ENCODE peak calls at places on chromosomes 12 and 14, in five cellular contexts. O is GM23338, P is prostate gland, D is HepG2, K is HCT116. X is an unnamed sample.

GRCh38 chr12:121799175-121799841 is 4.5 kb upstream of the SETD1B start:
- DNase-seq in O (peak; percentile 61), P (peak; percentile 84), D (peak; percentile 77), K (peak; percentile 75), X (peak; percentile 81)

GRCh38 chr12:56332512-56333196 is 1.1 kb downstream of the PAN2 start:
- DNase-seq in O (no peak), P (no peak), D (no peak), K (no peak), X (no peak)

GRCh38 chr12:3216726-3217682 is 139.8 kb downstream of the TSPAN9 start:
- DNase-seq in O (no peak), P (no peak), D (no peak), K (peak; percentile 4), X (no peak)

GRCh38 chr14:31749275-31749674 is 188.1 kb downstream of the NUBPL start:
- DNase-seq in O (no peak), P (no peak), D (no peak), K (no peak), X (no peak)

GRCh38 chr12:122825773-122826724 is 9.2 kb upstream of the HIP1R start:
- DNase-seq in O (peak; percentile 61), P (no peak), D (no peak), K (no peak), X (no peak)

GRCh38 chr14:98926151-98926550 is 345.8 kb downstream of the BCL11B start:
- DNase-seq in O (no peak), P (no peak), D (no peak), K (no peak), X (no peak)

GRCh38 chr12:130826151-130826801 is 12.8 kb downstream of the STX2 start:
- DNase-seq in O (peak; percentile 87), P (no peak), D (peak; percentile 33), K (no peak), X (peak; percentile 53)

GRCh38 chr12:113220593-113221180 is 577 bp upstream of the TPCN1 start:
- DNase-seq in O (peak; percentile 38), P (no peak), D (no peak), K (no peak), X (no peak)

GRCh38 chr12:19411234-19412221 is 27.8 kb upstream of the AEBP2 start:
- DNase-seq in O (peak; percentile 69), P (no peak), D (no peak), K (no peak), X (no peak)

DNA sequence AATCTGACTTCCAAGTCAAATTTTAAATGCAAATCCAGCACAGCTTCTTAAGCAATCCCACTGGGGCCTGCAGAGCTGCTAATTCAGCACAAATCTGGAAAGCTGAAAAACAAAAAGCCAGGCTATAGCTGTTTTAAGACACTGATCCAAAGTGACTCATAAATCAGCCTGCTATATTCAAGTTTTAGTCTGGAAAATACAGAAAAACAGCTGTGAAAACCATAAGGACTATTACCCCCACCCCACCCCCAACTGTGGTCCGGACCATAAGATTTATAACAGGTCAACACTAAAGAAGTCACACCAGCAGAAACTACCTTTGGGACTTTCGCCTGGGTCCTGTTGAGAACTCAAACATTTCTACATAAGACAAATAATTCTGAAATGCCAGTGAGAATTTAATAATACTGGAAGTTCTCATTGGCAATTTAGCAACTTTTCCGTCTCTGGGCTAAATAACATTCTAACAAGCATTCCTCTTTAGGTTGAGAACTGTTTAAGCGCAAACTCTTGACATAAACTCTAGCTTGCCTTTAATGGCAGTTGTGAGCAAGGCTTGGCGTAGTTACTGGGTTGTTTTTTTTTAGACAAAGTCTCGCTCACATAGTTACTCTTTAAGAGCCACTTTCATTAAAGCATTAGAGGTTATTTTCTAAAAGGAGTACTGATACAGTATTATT is 3.3 kb downstream of the LRIG3 start:
- DNase-seq in O (no peak), P (no peak), D (no peak), K (no peak), X (peak; percentile 22)
- TF ChIP-seq POLR2AphosphoS5 in O (no peak), P (no peak), D (no peak), K (no peak), X (no peak)

GRCh38 chr14:38197761-38198345 is 9.9 kb upstream of the SSTR1 start:
- DNase-seq in O (peak; percentile 3), P (no peak), D (no peak), K (no peak), X (no peak)

GRCh38 chr14:38199768-38200167 is 7.9 kb upstream of the SSTR1 start:
- DNase-seq in O (no peak), P (no peak), D (no peak), K (no peak), X (no peak)

GRCh38 chr14:38197001-38197760 is 10.5 kb upstream of the SSTR1 start:
- DNase-seq in O (peak; percentile 23), P (no peak), D (no peak), K (no peak), X (no peak)

GRCh38 chr14:38198425-38198824 is 9.3 kb upstream of the SSTR1 start:
- DNase-seq in O (peak; percentile 5), P (no peak), D (no peak), K (no peak), X (no peak)

DNA sequence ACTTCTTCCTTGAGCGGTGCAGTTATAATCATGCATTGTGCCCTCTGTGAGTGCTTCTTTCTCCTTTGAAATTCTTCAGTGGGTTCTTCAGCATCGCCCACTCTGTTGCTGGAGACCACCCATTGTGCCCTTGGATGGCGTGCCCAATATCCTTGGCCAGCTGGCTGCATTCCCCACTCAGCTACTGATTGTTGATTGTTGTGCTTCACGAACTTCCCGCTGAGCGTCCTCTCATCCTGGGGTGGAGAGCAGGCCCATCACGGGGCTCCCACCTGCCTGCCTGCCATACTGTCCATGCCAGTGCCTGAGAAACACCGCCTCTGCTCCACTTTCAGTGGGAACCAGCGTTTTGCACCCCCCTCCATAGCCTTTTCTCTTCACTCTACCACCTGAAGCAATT is 8.6 kb upstream of the SSTR1 start:
- DNase-seq in O (peak; percentile 28), P (no peak), D (no peak), K (no peak), X (no peak)
- TF ChIP-seq POLR2AphosphoS5 in O (peak; percentile 66), P (no peak), D (no peak), K (no peak), X (no peak)

GRCh38 chr14:59018460-59018859 is 170.0 kb upstream of the DAAM1 start:
- DNase-seq in O (peak; percentile 37), P (no peak), D (no peak), K (no peak), X (no peak)
- TF ChIP-seq POLR2AphosphoS5 in O (no peak), P (no peak), D (no peak), K (no peak), X (no peak)

GRCh38 chr14:54881235-54881760 is 21.3 kb downstream of the GCH1 start:
- DNase-seq in O (no peak), P (peak; percentile 37), D (no peak), K (no peak), X (no peak)

GRCh38 chr14:54877703-54878021 is 25.0 kb downstream of the GCH1 start:
- DNase-seq in O (peak; percentile 85), P (no peak), D (no peak), K (no peak), X (no peak)

GRCh38 chr14:54881761-54882401 is 20.7 kb downstream of the GCH1 start:
- DNase-seq in O (no peak), P (no peak), D (no peak), K (no peak), X (no peak)

GRCh38 chr14:54882521-54882920 is 20.1 kb downstream of the GCH1 start:
- DNase-seq in O (no peak), P (no peak), D (no peak), K (no peak), X (no peak)

DNA sequence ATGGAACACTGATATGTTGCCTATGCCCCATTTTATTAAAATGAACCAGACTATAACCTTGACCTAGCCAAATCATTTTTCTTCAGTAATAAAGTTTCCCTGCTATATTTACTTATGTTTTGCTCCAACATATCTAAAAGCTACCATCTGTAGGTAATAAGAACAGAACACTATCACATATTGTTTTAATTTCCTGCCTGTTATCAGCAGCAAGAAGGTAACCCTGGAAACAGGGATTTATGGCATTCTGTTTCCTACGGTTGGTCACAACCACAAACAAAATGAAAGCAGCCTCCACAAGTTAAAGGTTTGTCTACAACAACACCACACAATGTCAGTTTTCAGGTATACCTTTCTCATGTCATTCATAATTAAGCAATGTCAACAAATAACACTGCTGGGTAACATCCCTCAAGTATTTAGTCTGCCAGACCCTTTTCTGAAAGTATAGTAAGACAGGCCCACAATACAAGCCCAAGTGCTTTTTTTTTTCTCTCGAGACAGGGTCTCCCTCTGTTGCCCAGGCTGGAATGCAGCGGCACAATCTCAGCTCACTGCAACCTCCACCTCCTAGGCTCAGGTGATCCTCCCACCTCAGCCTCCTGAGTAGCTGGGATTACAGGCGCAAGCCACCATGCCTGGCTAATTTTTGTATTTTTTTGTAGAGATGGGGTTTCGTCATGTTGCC is 25.5 kb downstream of the GCH1 start:
- DNase-seq in O (no peak), P (no peak), D (no peak), K (no peak), X (no peak)
- TF ChIP-seq POLR2AphosphoS5 in O (no peak), P (no peak), D (no peak), K (no peak), X (no peak)

DNA sequence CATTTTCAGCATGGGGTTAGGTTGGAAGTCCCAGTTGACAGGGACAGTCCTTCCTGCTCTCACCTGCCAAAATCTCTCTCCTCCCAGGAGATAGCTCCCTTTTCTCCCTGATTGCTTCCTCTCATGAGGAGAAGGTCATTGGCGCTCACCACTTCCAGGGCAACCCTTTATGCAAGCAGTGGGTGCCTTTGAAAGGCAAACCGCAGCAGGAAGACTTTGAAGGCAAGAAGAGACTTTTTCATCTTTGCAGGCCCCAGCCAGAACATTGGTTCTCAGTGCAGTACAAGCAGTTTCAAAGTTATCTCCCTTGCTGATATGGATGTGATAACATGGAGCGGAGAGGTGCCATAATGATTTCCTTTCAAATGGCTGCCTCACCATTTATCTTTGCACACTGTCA is 483.0 kb downstream of the DIO2 start:
- DNase-seq in O (no peak), P (no peak), D (no peak), K (no peak), X (no peak)
- TF ChIP-seq POLR2AphosphoS5 in O (no peak), P (no peak), D (no peak), K (no peak), X (no peak)

GRCh38 chr12:54601841-54602240 is 13.4 kb upstream of the PPP1R1A start:
- DNase-seq in O (peak; percentile 58), P (no peak), D (no peak), K (no peak), X (no peak)
- TF ChIP-seq POLR2AphosphoS5 in O (no peak), P (no peak), D (no peak), K (no peak), X (no peak)

GRCh38 chr14:76961631-76962302 is 66.7 kb downstream of the IRF2BPL start:
- DNase-seq in O (peak; percentile 100), P (peak; percentile 66), D (peak; percentile 94), K (peak; percentile 98), X (peak; percentile 89)
- TF ChIP-seq POLR2AphosphoS5 in O (peak; percentile 37), P (peak; percentile 75), D (peak; percentile 53), K (peak; percentile 68), X (peak; percentile 60)

GRCh38 chr12:54262403-54262925 is 17.5 kb downstream of the CBX5 start:
- DNase-seq in O (peak; percentile 26), P (no peak), D (no peak), K (no peak), X (no peak)
- TF ChIP-seq POLR2AphosphoS5 in O (no peak), P (no peak), D (no peak), K (no peak), X (no peak)

X was measured in transverse colon.